ENCODE peak calls at places on chromosomes 7 and 10, in six cellular contexts. M is mammary epithelial cell, G is SK-N-SH, R is H1, H is IMR-90, J is endothelial cell of umbilical vein. P is an unnamed sample.

GRCh38 chr7:150838965-150839650 is 13.2 kb upstream of the AOC1 start:
- DNase-seq in M (peak), G (no peak), J (no peak), R (no peak), H (no peak), P (no peak)

GRCh38 chr7:43377196-43377935 is 205.5 kb upstream of the STK17A start:
- DNase-seq in J (no peak), R (no peak), H (no peak), G (no peak), M (no peak), P (no peak)

GRCh38 chr7:2051708-2052656 is 180.8 kb downstream of the MAD1L1 start:
- DNase-seq in J (no peak), G (no peak), R (no peak), M (no peak), H (no peak), P (no peak)

GRCh38 chr7:12794722-12795302 is 107.4 kb downstream of the ARL4A start:
- DNase-seq in R (no peak), H (no peak), M (no peak), G (no peak), J (no peak), P (no peak)

GRCh38 chr10:92572362-92573090 is 1.4 kb downstream of the IDE start:
- DNase-seq in H (no peak), J (peak), G (peak), M (peak), R (no peak), P (no peak)

GRCh38 chr10:126324826-126325225 is 63.5 kb downstream of the ADAM12 start:
- DNase-seq in R (no peak), J (no peak), M (no peak), H (no peak), G (no peak), P (no peak)

GRCh38 chr7:55160539-55160938 is 141.7 kb downstream of the EGFR start:
- DNase-seq in M (no peak), H (peak), G (no peak), J (peak), R (no peak), P (no peak)

GRCh38 chr10:121448768-121449456 is 149.3 kb downstream of the FGFR2 start:
- DNase-seq in G (no peak), R (no peak), M (no peak), J (no peak), H (no peak), P (no peak)

GRCh38 chr10:70131560-70131937 is 1.1 kb downstream of the AIFM2 start:
- DNase-seq in M (no peak), G (no peak), J (no peak), R (no peak), H (no peak), P (no peak)

GRCh38 chr10:13118784-13119133 is 18.8 kb downstream of the OPTN start:
- DNase-seq in M (no peak), H (no peak), G (no peak), R (no peak), J (no peak), P (no peak)

GRCh38 chr7:45217358-45217757 is 59.8 kb downstream of the RAMP3 start:
- DNase-seq in J (no peak), R (no peak), H (no peak), M (no peak), G (peak), P (no peak)

GRCh38 chr7:14995774-14996173 is 93.2 kb upstream of the DGKB start:
- DNase-seq in M (no peak), J (no peak), H (no peak), R (no peak), G (no peak), P (no peak)

GRCh38 chr7:30936650-30937245 is 25.1 kb downstream of the AQP1 start:
- DNase-seq in H (no peak), G (peak), J (no peak), R (no peak), M (no peak), P (peak)

GRCh38 chr7:123557016-123557630 is 495 bp downstream of the NDUFA5 start:
- DNase-seq in R (no peak), J (no peak), G (no peak), M (no peak), H (peak), P (no peak)

GRCh38 chr10:6669269-6669859 is 89.3 kb upstream of the PRKCQ start:
- DNase-seq in G (peak), R (no peak), M (peak), H (peak), J (peak), P (no peak)

GRCh38 chr7:45446195-45446944 is 127.8 kb upstream of the ADCY1 start:
- DNase-seq in G (no peak), R (no peak), M (peak), H (no peak), J (no peak), P (no peak)

GRCh38 chr7:155356323-155357105 is 58.8 kb downstream of the INSIG1 start:
- DNase-seq in H (no peak), J (peak), M (peak), G (peak), R (no peak), P (peak)

GRCh38 chr10:3935141-3935540 is 150.1 kb upstream of the KLF6 start:
- DNase-seq in J (peak), G (no peak), R (no peak), M (peak), H (peak), P (no peak)

GRCh38 chr10:126191192-126191591 is 197.1 kb downstream of the ADAM12 start:
- DNase-seq in R (no peak), M (no peak), H (no peak), G (no peak), J (no peak), P (no peak)

GRCh38 chr10:5609952-5610616 is 56.3 kb downstream of the ASB13 start:
- DNase-seq in H (no peak), M (peak), G (no peak), R (no peak), J (no peak), P (peak)

GRCh38 chr10:5613481-5613880 is 52.9 kb downstream of the ASB13 start:
- DNase-seq in J (no peak), G (no peak), H (no peak), R (no peak), M (no peak), P (peak)

GRCh38 chr10:5614081-5614721 is 52.2 kb downstream of the ASB13 start:
- DNase-seq in M (no peak), J (no peak), G (no peak), R (no peak), H (peak), P (peak)

GRCh38 chr10:5615263-5615820 is 51.1 kb downstream of the ASB13 start:
- DNase-seq in G (no peak), R (no peak), H (no peak), M (no peak), J (no peak), P (peak)

DNA sequence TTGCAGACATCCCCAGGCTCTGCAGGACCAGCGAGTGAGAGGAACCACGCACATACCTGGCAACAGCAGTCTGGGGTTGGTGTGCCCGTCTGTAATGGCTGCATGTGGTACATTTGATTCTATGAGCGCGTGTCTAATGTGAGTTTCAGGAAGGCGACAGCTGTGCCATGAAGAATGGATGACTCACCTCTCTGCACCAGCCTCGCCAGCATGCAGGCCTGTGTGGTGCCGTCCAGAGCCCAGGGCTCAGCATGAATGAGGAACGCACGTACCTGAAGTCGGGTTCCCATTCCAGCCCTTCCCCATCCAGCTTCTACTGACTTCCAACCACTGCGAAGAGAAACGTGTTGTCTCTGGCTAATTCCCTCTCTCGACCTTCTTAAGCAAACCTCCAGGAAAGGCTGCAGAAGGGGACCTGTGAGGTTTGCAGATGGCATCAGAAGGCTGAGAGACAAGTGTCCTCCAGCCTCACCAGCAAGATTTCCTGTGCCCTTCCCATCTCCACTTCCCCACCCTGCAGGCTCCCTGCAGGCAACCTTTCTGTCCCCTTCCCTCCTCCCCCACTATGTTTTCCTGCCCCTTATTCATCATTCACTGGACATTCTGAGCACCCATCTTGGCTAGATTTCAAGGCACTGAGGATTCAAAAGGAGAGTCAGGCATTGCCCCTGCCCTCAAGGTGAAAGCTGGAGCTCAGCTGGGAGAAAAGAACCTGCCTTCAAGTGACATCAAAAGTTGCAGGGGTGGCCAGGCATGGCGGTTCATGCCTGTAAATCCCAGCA is 54.3 kb downstream of the ASB13 start:
- DNase-seq in J (no peak), H (no peak), R (no peak), G (no peak), M (no peak), P (peak)
- H3K27ac ChIP-seq in J (no peak), H (no peak), R (no peak), G (no peak), M (no peak), P (no peak)

DNA sequence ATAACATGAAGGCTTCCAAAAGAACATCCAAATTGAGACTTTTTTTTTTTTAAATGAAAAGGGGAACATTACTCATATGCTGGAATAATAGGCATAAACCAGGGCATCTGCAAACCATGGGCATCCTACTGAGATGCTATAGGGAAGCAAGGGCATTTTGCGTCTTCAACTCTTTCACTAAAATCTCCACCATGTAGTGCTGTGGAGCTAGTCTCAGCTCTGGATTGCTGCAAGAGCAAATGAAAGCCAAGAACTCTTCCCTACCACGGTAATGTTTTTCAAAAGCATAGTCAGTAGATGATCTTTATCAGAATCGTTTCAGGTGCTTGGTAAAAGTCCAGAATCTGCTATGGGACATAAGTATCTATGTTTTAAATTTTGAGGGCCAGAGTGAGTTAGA is 79.3 kb downstream of the PALS2 start:
- DNase-seq in R (no peak), G (no peak), J (no peak), M (peak), H (no peak), P (no peak)
- H3K9ac ChIP-seq in R (no peak), G (no peak), J (no peak), M (no peak), H (no peak), P (no peak)

GRCh38 chr7:103499976-103500375 is 54.0 kb upstream of the SLC26A5 start:
- DNase-seq in H (peak), J (no peak), G (no peak), R (no peak), M (no peak), P (no peak)
- TF ChIP-seq CTCF in H (no peak), J (no peak), G (no peak), R (no peak), M (no peak), P (no peak)

DNA sequence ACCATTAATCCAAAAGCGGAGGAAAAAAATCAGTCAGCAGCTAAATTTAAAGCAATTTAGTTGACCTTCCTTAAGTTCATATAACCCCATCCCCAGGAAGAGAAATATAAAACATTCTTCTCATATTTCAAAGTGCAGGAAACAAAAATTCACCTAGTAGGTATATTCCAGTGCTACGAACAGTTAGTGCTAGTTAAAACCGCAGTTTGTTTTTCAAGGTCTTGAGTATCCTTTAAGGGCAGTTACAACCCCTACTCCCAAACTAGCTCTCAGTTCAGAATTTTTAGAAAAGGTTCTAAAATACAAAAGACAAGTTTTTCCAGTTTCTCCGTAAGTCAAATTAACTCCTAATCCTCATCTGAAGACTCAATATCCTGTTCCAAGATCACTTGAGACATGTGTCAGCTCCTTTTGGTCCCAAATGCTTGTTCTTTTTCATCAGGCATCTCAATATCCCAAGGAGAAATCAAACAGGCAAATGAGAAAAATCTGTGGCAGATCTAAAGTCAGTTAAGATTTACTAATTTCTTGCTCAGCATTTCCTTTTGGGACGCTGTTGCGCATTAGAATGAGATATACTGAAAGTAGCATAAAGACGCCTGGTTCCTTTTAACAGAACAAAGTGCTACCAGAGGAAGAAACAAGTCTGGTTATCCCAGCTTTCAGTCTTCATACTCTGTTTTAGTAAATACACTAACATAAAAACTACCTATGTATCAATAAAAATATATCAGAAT is 51.8 kb downstream of the ARHGAP12 start:
- DNase-seq in H (no peak), R (no peak), G (no peak), M (no peak), J (no peak), P (no peak)
- H3K27ac ChIP-seq in H (no peak), R (no peak), G (no peak), M (no peak), J (no peak), P (no peak)

GRCh38 chr7:112080441-112080840 is 125.8 kb downstream of the DOCK4 start:
- DNase-seq in J (peak), R (no peak), M (peak), H (peak), G (no peak), P (no peak)
- H3K9ac ChIP-seq in J (peak), R (no peak), M (no peak), H (no peak), G (no peak), P (peak)

P was measured in kidney.